ENCODE peak calls at places on chromosomes 5 and 9, in eight cellular contexts. A is GM23248, J is tibial artery, P is GM06990, Y is fibroblast of lung, E is activated gamma-delta T cell treated with Interleukin-2 at 50 U/mL for 16 hours, I is endothelial cell, G is posterior cingulate gyrus. Z is an unnamed sample.

GRCh38 chr9:21317956-21318923 is 13.1 kb upstream of the IFNA5 start:
- DNase-seq in A (peak), G (peak), P (no peak), Y (peak), E (peak), J (no peak), I (peak), Z (peak)

GRCh38 chr9:137551656-137552534 is at the start of gene MRPL41:
- DNase-seq in J (peak), A (peak), Y (peak), P (peak), E (peak), I (peak), G (peak), Z (peak)

GRCh38 chr9:95796029-95796428 is 79.5 kb upstream of the ERCC6L2 start:
- DNase-seq in E (no peak), A (no peak), I (no peak), P (no peak), Y (no peak), G (no peak), J (no peak), Z (no peak)

GRCh38 chr9:134344068-134344820 is 18.0 kb downstream of the RXRA start:
- DNase-seq in E (peak), J (peak), G (no peak), A (no peak), P (no peak), I (no peak), Y (no peak), Z (no peak)

GRCh38 chr9:21684831-21685362 is 117.5 kb upstream of the MTAP start:
- DNase-seq in J (no peak), E (no peak), Y (peak), A (peak), G (no peak), I (no peak), P (no peak), Z (peak)

GRCh38 chr5:133696782-133697507 is 84.6 kb upstream of the FSTL4 start:
- DNase-seq in E (no peak), I (no peak), Y (no peak), J (peak), A (no peak), P (no peak), G (peak), Z (no peak)

GRCh38 chr9:34451545-34451944 is 6.8 kb downstream of the FAM219A start:
- DNase-seq in P (peak), I (no peak), Y (peak), E (no peak), J (no peak), G (no peak), A (peak), Z (peak)

GRCh38 chr9:106869458-106869857 is 6.5 kb downstream of the ZNF462 start:
- DNase-seq in Y (peak), A (peak), P (no peak), G (no peak), E (no peak), J (no peak), I (no peak), Z (no peak)

GRCh38 chr5:67211926-67212325 is 15.3 kb upstream of the CD180 start:
- DNase-seq in I (no peak), J (no peak), Y (peak), A (peak), G (no peak), P (no peak), E (no peak), Z (peak)

GRCh38 chr9:98317134-98317857 is 61.8 kb upstream of the TBC1D2 start:
- DNase-seq in A (peak), I (no peak), J (no peak), P (no peak), Y (peak), E (no peak), G (no peak), Z (peak)

GRCh38 chr5:159440235-159440634 is 109.9 kb upstream of the IL12B start:
- DNase-seq in P (no peak), E (no peak), Y (no peak), A (no peak), J (no peak), I (no peak), G (no peak), Z (no peak)

GRCh38 chr9:70554881-70555280 is 140.4 kb upstream of the KLF9 start:
- DNase-seq in J (no peak), E (no peak), Y (no peak), I (no peak), P (no peak), G (no peak), A (no peak), Z (no peak)

GRCh38 chr9:133943781-133944745 is 48.1 kb downstream of the VAV2 start:
- DNase-seq in G (peak), I (no peak), P (no peak), A (no peak), E (no peak), J (no peak), Y (no peak), Z (no peak)

GRCh38 chr9:74107692-74108091 is 389.4 kb upstream of the RORB start:
- DNase-seq in G (no peak), P (no peak), Y (no peak), J (no peak), E (no peak), A (no peak), I (no peak), Z (no peak)

GRCh38 chr9:130661461-130662098 is 2.8 kb upstream of the PRDM12 start:
- DNase-seq in I (no peak), E (no peak), A (no peak), G (no peak), J (no peak), P (no peak), Y (no peak), Z (no peak)

GRCh38 chr9:70021026-70021571 is 22.5 kb upstream of the MAMDC2 start:
- DNase-seq in P (no peak), A (peak), G (peak), Y (peak), J (no peak), I (no peak), E (no peak), Z (peak)

GRCh38 chr5:161547573-161548471 is 1.3 kb upstream of the GABRB2 start:
- DNase-seq in G (peak), E (no peak), A (peak), P (peak), I (peak), Y (no peak), J (no peak), Z (no peak)

GRCh38 chr9:125650271-125650737 is 56.7 kb downstream of the MAPKAP1 start:
- DNase-seq in P (peak), J (no peak), G (no peak), Y (peak), E (no peak), I (no peak), A (peak), Z (peak)

GRCh38 chr9:18437315-18438200 is 36.4 kb upstream of the ADAMTSL1 start:
- DNase-seq in P (no peak), Y (peak), G (no peak), A (peak), J (no peak), I (no peak), E (no peak), Z (peak)

GRCh38 chr5:72134226-72134625 is 27.0 kb downstream of the MAP1B start:
- DNase-seq in P (no peak), A (peak), I (no peak), E (no peak), J (no peak), Y (no peak), G (no peak), Z (peak)

GRCh38 chr5:89120719-89121118 is 237.7 kb upstream of the MEF2C start:
- DNase-seq in E (no peak), G (no peak), I (no peak), J (no peak), Y (peak), P (no peak), A (peak), Z (no peak)

GRCh38 chr5:174010365-174010764 is 21.4 kb downstream of the C5orf47 start:
- DNase-seq in J (no peak), I (no peak), G (no peak), E (no peak), A (no peak), Y (no peak), P (no peak), Z (no peak)

GRCh38 chr5:74126294-74126693 is 500.3 kb downstream of the ARHGEF28 start:
- DNase-seq in P (no peak), A (no peak), J (no peak), G (no peak), I (no peak), E (no peak), Y (no peak), Z (no peak)

GRCh38 chr9:70034292-70034711 is 9.3 kb upstream of the MAMDC2 start:
- DNase-seq in P (no peak), J (no peak), E (no peak), G (no peak), A (no peak), I (no peak), Y (no peak), Z (no peak)

GRCh38 chr9:70257991-70258691 is 637 bp upstream of the SMC5 start:
- DNase-seq in J (no peak), G (no peak), I (peak), A (peak), E (no peak), Y (peak), P (no peak), Z (peak)

GRCh38 chr5:58090704-58091103 is 369.2 kb downstream of the PLK2 start:
- DNase-seq in J (no peak), G (no peak), P (no peak), E (no peak), I (no peak), A (no peak), Y (no peak), Z (no peak)

GRCh38 chr9:124088476-124088837 is 76.9 kb downstream of the LHX2 start:
- DNase-seq in I (no peak), Y (peak), J (no peak), A (no peak), E (no peak), G (no peak), P (no peak), Z (no peak)

Z was measured in ELR.